ENCODE peak calls at places on chromosome 18, in eight cellular contexts. Z is glutamatergic neuron, I is kidney, X is left ventricle myocardium inferior, P is mesothelial cell of epicardium, A is dorsolateral prefrontal cortex, R is Calu3, K is lower leg skin. Y is an unnamed sample.
A peak's percentile ranks its signal among the peaks of the same experiment; 100 is the strongest.

GRCh38 chr18:79403723-79404566 is 8.2 kb downstream of the NFATC1 start:
- DNase-seq in A (no peak), I (peak; percentile 62), P (no peak), R (no peak), X (peak; percentile 9), K (no peak), Z (peak; percentile 33), Y (no peak)

GRCh38 chr18:7452331-7452730 is 114.8 kb upstream of the PTPRM start:
- DNase-seq in A (no peak), X (no peak), K (no peak), I (no peak), Z (peak; percentile 58), R (peak; percentile 62), P (no peak), Y (no peak)

GRCh38 chr18:26993568-26993967 is 128.1 kb upstream of the AQP4 start:
- DNase-seq in I (no peak), Z (no peak), X (no peak), K (no peak), A (no peak), R (no peak), P (no peak), Y (no peak)

GRCh38 chr18:25459814-25460213 is 107.8 kb upstream of the ZNF521 start:
- DNase-seq in I (no peak), R (no peak), A (no peak), X (no peak), P (no peak), K (no peak), Z (no peak), Y (no peak)

GRCh38 chr18:61001138-61001537 is 332.1 kb upstream of the CDH20 start:
- DNase-seq in I (no peak), X (no peak), P (no peak), K (no peak), R (no peak), Z (no peak), A (no peak), Y (no peak)

GRCh38 chr18:39435986-39436385 is 1870.4 kb upstream of the CELF4 start:
- DNase-seq in P (no peak), X (no peak), R (no peak), A (no peak), K (no peak), Z (no peak), I (no peak), Y (no peak)

GRCh38 chr18:21489119-21489750 is 111.3 kb downstream of the ESCO1 start:
- DNase-seq in Z (peak; percentile 49), P (no peak), A (peak; percentile 37), X (no peak), R (peak; percentile 60), I (no peak), K (peak; percentile 31), Y (no peak)

GRCh38 chr18:5964996-5965395 is 69.7 kb upstream of the TMEM200C start:
- DNase-seq in Z (no peak), R (no peak), A (no peak), K (no peak), X (no peak), P (no peak), I (no peak), Y (no peak)

GRCh38 chr18:26700728-26701127 is 152.4 kb upstream of the KCTD1 start:
- DNase-seq in X (no peak), K (no peak), P (no peak), A (no peak), Z (no peak), I (no peak), R (no peak), Y (no peak)

GRCh38 chr18:75350440-75350839 is 77.1 kb downstream of the SMIM21 start:
- DNase-seq in X (no peak), K (no peak), P (no peak), Z (no peak), I (no peak), A (no peak), R (no peak), Y (no peak)

GRCh38 chr18:8260319-8260718 is 348.9 kb upstream of the RAB12 start:
- DNase-seq in P (no peak), X (no peak), Z (no peak), A (no peak), R (peak; percentile 8), I (no peak), K (no peak), Y (no peak)

GRCh38 chr18:31675404-31675803 is 9.0 kb downstream of the B4GALT6 start:
- DNase-seq in X (no peak), I (no peak), Z (no peak), P (no peak), K (no peak), A (no peak), R (no peak), Y (no peak)

GRCh38 chr18:2480536-2480935 is 90.8 kb downstream of the METTL4 start:
- DNase-seq in P (no peak), I (no peak), X (no peak), Z (no peak), K (no peak), R (no peak), A (no peak), Y (no peak)

GRCh38 chr18:50444539-50444938 is 69.7 kb downstream of the SKA1 start:
- DNase-seq in X (no peak), Z (no peak), A (no peak), K (no peak), P (no peak), R (no peak), I (no peak), Y (no peak)

DNA sequence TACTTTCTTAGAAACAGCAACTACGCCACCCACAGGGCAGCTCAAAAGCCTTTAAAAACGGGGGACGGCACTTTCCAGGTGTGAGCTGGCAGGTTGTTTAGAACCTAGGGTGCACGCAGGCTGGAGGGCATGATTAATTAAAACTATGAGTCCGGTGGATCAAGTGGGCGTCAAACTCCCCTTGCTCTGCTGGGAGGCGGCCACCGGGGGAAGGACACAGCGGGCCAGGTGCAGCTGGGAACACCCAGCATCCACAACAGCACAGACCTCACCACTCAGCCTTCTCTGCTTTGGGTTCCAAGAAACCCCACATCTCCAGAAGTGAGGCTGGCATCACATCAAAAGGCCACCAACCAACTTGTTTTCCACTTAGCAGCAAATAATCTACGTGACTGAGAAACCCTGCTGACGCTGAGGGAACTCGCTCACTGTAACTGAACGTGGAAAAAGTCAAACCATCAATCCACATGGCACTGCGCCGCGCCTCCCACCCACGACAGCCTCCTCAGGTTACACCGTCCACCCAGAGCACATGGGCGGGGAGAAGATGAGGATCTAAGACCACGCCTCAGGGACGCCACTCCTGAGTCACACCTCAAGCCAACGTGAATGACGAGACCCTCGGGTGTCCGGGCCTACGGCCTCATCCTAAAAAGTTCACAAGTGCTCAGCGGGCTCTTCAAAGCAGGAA is 118.2 kb downstream of the ZNF516 start:
- DNase-seq in I (no peak), K (peak; percentile 76), X (no peak), A (no peak), R (no peak), P (no peak), Z (no peak), Y (no peak)
- TF ChIP-seq CTCF in I (no peak), K (no peak), X (no peak), A (no peak), R (no peak), P (no peak), Z (no peak), Y (no peak)

GRCh38 chr18:45449761-45450227 is 165.5 kb upstream of the SLC14A2 start:
- DNase-seq in Z (peak; percentile 25), P (no peak), I (peak; percentile 94), A (peak; percentile 74), R (no peak), X (peak; percentile 58), K (no peak), Y (no peak)
- TF ChIP-seq CTCF in Z (no peak), P (no peak), I (no peak), A (no peak), R (no peak), X (no peak), K (no peak), Y (no peak)

GRCh38 chr18:35123811-35124210 is 82.6 kb downstream of the MAPRE2 start:
- DNase-seq in K (no peak), I (no peak), A (no peak), P (no peak), R (no peak), Z (no peak), X (no peak), Y (no peak)

GRCh38 chr18:35128675-35129074 is 87.5 kb downstream of the MAPRE2 start:
- DNase-seq in P (no peak), K (no peak), Z (no peak), A (no peak), I (no peak), R (no peak), X (no peak), Y (no peak)

GRCh38 chr18:35130236-35130635 is 89.0 kb downstream of the MAPRE2 start:
- DNase-seq in R (no peak), K (no peak), I (no peak), P (no peak), A (no peak), X (no peak), Z (no peak), Y (no peak)

GRCh38 chr18:35131387-35132283 is 90.4 kb downstream of the MAPRE2 start:
- DNase-seq in Z (no peak), I (no peak), A (peak; percentile 20), R (no peak), K (no peak), X (no peak), P (no peak), Y (no peak)

DNA sequence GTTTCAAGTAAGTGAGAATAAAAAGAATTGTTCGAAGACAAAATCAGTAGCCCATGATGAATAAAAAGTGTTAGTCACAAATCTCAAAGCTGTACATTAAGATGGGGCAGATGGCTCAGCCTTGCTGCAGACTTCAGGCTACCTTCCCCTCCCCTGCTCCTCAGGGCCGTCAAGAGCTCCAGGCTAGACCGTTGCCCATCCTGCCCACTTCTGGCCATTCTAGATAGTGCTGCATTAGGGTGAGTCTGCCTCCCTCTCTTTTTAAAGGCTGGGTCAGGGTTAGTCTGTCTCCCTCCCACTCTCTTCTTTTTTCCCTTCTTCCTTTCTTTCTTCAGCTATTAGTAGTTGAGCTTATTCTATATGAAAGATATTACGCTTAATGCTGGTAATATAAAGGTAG is 86.0 kb downstream of the MAPRE2 start:
- DNase-seq in A (no peak), P (no peak), K (no peak), X (no peak), Z (peak; percentile 36), R (peak; percentile 13), I (no peak), Y (no peak)
- TF ChIP-seq CTCF in A (no peak), P (no peak), K (no peak), X (no peak), Z (no peak), R (no peak), I (no peak), Y (no peak)

GRCh38 chr18:43785145-43785544 is 507.9 kb upstream of the SYT4 start:
- DNase-seq in R (no peak), Z (no peak), K (no peak), I (no peak), A (no peak), X (no peak), P (no peak), Y (no peak)

GRCh38 chr18:43793910-43794309 is 516.6 kb upstream of the SYT4 start:
- DNase-seq in R (no peak), X (no peak), K (no peak), A (no peak), I (no peak), P (no peak), Z (no peak), Y (no peak)

GRCh38 chr18:43794363-43794762 is 517.1 kb upstream of the SYT4 start:
- DNase-seq in P (no peak), X (no peak), I (no peak), R (no peak), K (no peak), Z (no peak), A (no peak), Y (no peak)

GRCh38 chr18:43786893-43787292 is 509.6 kb upstream of the SYT4 start:
- DNase-seq in Z (no peak), K (no peak), P (no peak), R (no peak), X (no peak), A (no peak), I (no peak), Y (no peak)

GRCh38 chr18:43789234-43790000 is 512.1 kb upstream of the SYT4 start:
- DNase-seq in K (no peak), I (no peak), Z (no peak), R (no peak), P (no peak), X (no peak), A (no peak), Y (no peak)
- TF ChIP-seq CTCF in K (no peak), I (peak; percentile 35), Z (no peak), R (no peak), P (no peak), X (peak; percentile 56), A (peak; percentile 17), Y (no peak)

Y was measured in natural killer cell.